ENCODE peak calls at places on chromosomes 3 and 15, in nine cellular contexts. S, E, U, W, Q, V, X, P and R are unnamed samples.
A peak's percentile ranks its signal among the peaks of the same experiment; 100 is the strongest.

GRCh38 chr3:149339931-149340309 is 6.5 kb upstream of the TM4SF18 start:
- DNase-seq in S (peak; percentile 94), E (no peak), U (peak; percentile 99), W (no peak), Q (peak; percentile 51), V (peak; percentile 99), X (no peak), P (no peak), R (no peak)

GRCh38 chr3:139561959-139562676 is 22.6 kb upstream of the RBP1 start:
- DNase-seq in S (no peak), E (no peak), U (no peak), W (no peak), Q (peak; percentile 39), V (no peak), X (peak; percentile 75), P (no peak), R (no peak)

GRCh38 chr3:7487763-7488162 is 626.8 kb downstream of the GRM7 start:
- DNase-seq in S (no peak), E (no peak), U (no peak), W (no peak), Q (no peak), V (no peak), X (no peak), P (no peak), R (no peak)

GRCh38 chr3:112583105-112583504 is 21.3 kb downstream of the SLC35A5 start:
- DNase-seq in S (no peak), E (no peak), U (no peak), W (no peak), Q (no peak), V (no peak), X (no peak), P (no peak), R (no peak)

GRCh38 chr3:57974796-57975388 is 33.3 kb upstream of the FLNB start:
- DNase-seq in S (peak; percentile 76), E (no peak), U (peak; percentile 99), W (no peak), Q (no peak), V (peak; percentile 97), X (no peak), P (no peak), R (no peak)

GRCh38 chr3:117096549-117096948 is 387.0 kb downstream of the TUSC7 start:
- DNase-seq in S (no peak), E (no peak), U (no peak), W (no peak), Q (no peak), V (no peak), X (no peak), P (no peak), R (no peak)

GRCh38 chr3:52339612-52340011 is 23.5 kb downstream of the DNAH1 start:
- DNase-seq in S (peak; percentile 35), E (peak; percentile 26), U (peak; percentile 68), W (peak; percentile 83), Q (peak; percentile 38), V (peak; percentile 68), X (peak; percentile 71), P (no peak), R (no peak)

GRCh38 chr3:46538803-46539442 is 27.2 kb downstream of the LRRC2 start:
- DNase-seq in S (no peak), E (peak; percentile 77), U (peak; percentile 75), W (no peak), Q (no peak), V (peak; percentile 79), X (no peak), P (peak; percentile 38), R (peak; percentile 87)

GRCh38 chr3:119401069-119401468 is 62.3 kb downstream of the TMEM39A start:
- DNase-seq in S (no peak), E (no peak), U (no peak), W (no peak), Q (no peak), V (no peak), X (no peak), P (no peak), R (no peak)

GRCh38 chr15:100372695-100373036 is 30.9 kb upstream of the ADAMTS17 start:
- DNase-seq in S (no peak), E (no peak), U (no peak), W (no peak), Q (no peak), V (no peak), X (no peak), P (no peak), R (no peak)